ENCODE peak calls at places on chromosomes 5 and 9, in eight cellular contexts. E is CD8-positive, alpha-beta T cell; W is SK-N-SH; L is fibroblast of mammary gland; A is choroid plexus epithelial cell; X is Peyer's patch; K is cardiac fibroblast; Y is epithelial cell of proximal tubule. O is an unnamed sample.

GRCh38 chr9:89542461-89543021 is 44.6 kb upstream of the SEMA4D start:
- DNase-seq in Y (no peak), L (no peak), E (no peak), A (no peak), K (no peak), W (peak), X (peak), O (no peak)

GRCh38 chr9:127058645-127059021 is 63.8 kb downstream of the ANGPTL2 start:
- DNase-seq in Y (no peak), L (peak), W (no peak), K (no peak), A (no peak), X (no peak), E (no peak), O (no peak)

GRCh38 chr5:19531374-19531952 is 456.5 kb downstream of the CDH18 start:
- DNase-seq in K (no peak), Y (peak), A (no peak), E (no peak), W (no peak), X (no peak), L (peak), O (no peak)

GRCh38 chr9:113589890-113590289 is 126.4 kb downstream of the RGS3 start:
- DNase-seq in W (no peak), E (no peak), K (peak), X (no peak), A (peak), Y (no peak), L (peak), O (peak)

GRCh38 chr9:76687861-76688374 is 76.3 kb upstream of the PCA3 start:
- DNase-seq in A (peak), E (no peak), Y (peak), W (no peak), X (no peak), K (peak), L (peak), O (peak)

GRCh38 chr9:95505072-95505471 is 11.7 kb downstream of the PTCH1 start:
- DNase-seq in W (no peak), X (no peak), K (no peak), Y (no peak), E (no peak), A (no peak), L (no peak), O (no peak)

GRCh38 chr5:53063176-53063575 is 46.4 kb downstream of the MOCS2 start:
- DNase-seq in L (peak), W (no peak), K (peak), X (no peak), E (no peak), A (peak), Y (no peak), O (peak)

GRCh38 chr9:84667571-84668203 is 1.8 kb upstream of the NTRK2 start:
- DNase-seq in X (no peak), L (peak), K (peak), E (no peak), A (peak), W (peak), Y (peak), O (no peak)

GRCh38 chr9:131125288-131126058 is at the start of gene NUP214:
- DNase-seq in Y (peak), E (peak), L (peak), X (peak), K (peak), W (peak), A (peak), O (peak)

GRCh38 chr5:109656829-109657228 is 32.9 kb upstream of the MAN2A1 start:
- DNase-seq in A (peak), K (peak), L (peak), Y (no peak), W (no peak), E (peak), X (peak), O (peak)

GRCh38 chr5:36359267-36359666 is 57.6 kb upstream of the RANBP3L start:
- DNase-seq in K (no peak), L (no peak), A (peak), W (no peak), Y (no peak), E (no peak), X (no peak), O (peak)

GRCh38 chr5:1510151-1510561 is 13.6 kb downstream of the LPCAT1 start:
- DNase-seq in L (no peak), A (no peak), X (peak), W (no peak), K (no peak), E (peak), Y (no peak), O (no peak)

GRCh38 chr5:61307196-61307590 is 24.9 kb upstream of the ZSWIM6 start:
- DNase-seq in W (no peak), L (no peak), A (no peak), K (no peak), X (no peak), E (no peak), Y (no peak), O (peak)

GRCh38 chr9:134658378-134658955 is 16.9 kb downstream of the COL5A1 start:
- DNase-seq in L (no peak), W (no peak), A (no peak), Y (no peak), E (no peak), K (no peak), X (no peak), O (no peak)

GRCh38 chr9:37324261-37324683 is 98.2 kb upstream of the GRHPR start:
- DNase-seq in L (no peak), W (no peak), K (peak), Y (no peak), A (peak), X (peak), E (no peak), O (no peak)

GRCh38 chr5:128491291-128491690 is 46.8 kb downstream of the FBN2 start:
- DNase-seq in A (peak), E (no peak), Y (no peak), X (no peak), L (peak), K (peak), W (no peak), O (no peak)

GRCh38 chr9:91546574-91546973 is 122.9 kb upstream of the NFIL3 start:
- DNase-seq in K (no peak), X (no peak), A (peak), Y (no peak), L (peak), E (no peak), W (no peak), O (peak)

GRCh38 chr5:11525020-11525419 is 379.2 kb downstream of the CTNND2 start:
- DNase-seq in L (no peak), Y (no peak), W (no peak), A (no peak), X (no peak), E (no peak), K (no peak), O (no peak)

GRCh38 chr9:36074870-36075532 is 38.3 kb downstream of the RECK start:
- DNase-seq in L (peak), W (peak), E (no peak), A (peak), Y (peak), X (no peak), K (peak), O (peak)

GRCh38 chr5:151572657-151573368 is 18.3 kb downstream of the FAT2 start:
- DNase-seq in E (no peak), X (no peak), W (no peak), K (no peak), L (no peak), Y (no peak), A (no peak), O (no peak)

GRCh38 chr5:97986069-97986468 is 787.4 kb upstream of the RGMB start:
- DNase-seq in X (no peak), Y (no peak), W (no peak), E (no peak), A (peak), L (peak), K (peak), O (peak)

GRCh38 chr5:71757590-71758543 is 38.8 kb downstream of the CARTPT start:
- DNase-seq in Y (peak), L (peak), E (peak), A (peak), W (peak), X (no peak), K (peak), O (peak)

GRCh38 chr5:11524188-11524587 is 380.1 kb downstream of the CTNND2 start:
- DNase-seq in A (no peak), K (no peak), E (no peak), W (no peak), L (no peak), Y (no peak), X (no peak), O (no peak)

GRCh38 chr5:79806741-79807140 is 117.1 kb downstream of the CMYA5 start:
- DNase-seq in E (no peak), A (peak), L (peak), Y (no peak), X (no peak), W (no peak), K (peak), O (peak)

GRCh38 chr9:134065720-134066419 is 2.0 kb downstream of the BRD3 start:
- DNase-seq in E (peak), Y (no peak), L (peak), K (peak), A (peak), X (peak), W (peak), O (peak)

GRCh38 chr5:6595405-6595804 is 37.4 kb downstream of the NSUN2 start:
- DNase-seq in A (no peak), L (no peak), E (no peak), W (no peak), Y (no peak), X (no peak), K (no peak), O (no peak)

GRCh38 chr5:167736992-167737391 is 554.5 kb upstream of the WWC1 start:
- DNase-seq in Y (no peak), A (no peak), X (no peak), K (no peak), W (no peak), L (no peak), E (no peak), O (no peak)

GRCh38 chr5:57780306-57780958 is 297.8 kb upstream of the ACTBL2 start:
- DNase-seq in K (peak), E (no peak), W (no peak), Y (no peak), L (no peak), X (no peak), A (no peak), O (peak)

GRCh38 chr5:187617-188451 is 3.5 kb upstream of the LRRC14B start:
- DNase-seq in A (peak), Y (no peak), K (no peak), W (no peak), X (no peak), E (no peak), L (no peak), O (peak)

GRCh38 chr5:92248518-92248917 is 865.4 kb upstream of the ARRDC3 start:
- DNase-seq in A (no peak), X (no peak), L (no peak), Y (no peak), K (no peak), W (no peak), E (no peak), O (no peak)

GRCh38 chr9:126927419-126927818 is 12.8 kb downstream of the RALGPS1 start:
- DNase-seq in Y (no peak), A (no peak), E (no peak), K (no peak), L (no peak), W (no peak), X (no peak), O (no peak)

GRCh38 chr5:56569576-56569975 is 245.8 kb upstream of the MAP3K1 start:
- DNase-seq in Y (no peak), W (no peak), A (peak), K (peak), X (no peak), E (no peak), L (peak), O (peak)

GRCh38 chr5:42570946-42571625 is 147.8 kb downstream of the GHR start:
- DNase-seq in Y (no peak), L (peak), K (no peak), A (peak), E (no peak), X (no peak), W (no peak), O (peak)

GRCh38 chr5:144307726-144308125 is 137.1 kb downstream of the KCTD16 start:
- DNase-seq in E (no peak), Y (no peak), A (no peak), L (no peak), K (no peak), W (no peak), X (no peak), O (no peak)

GRCh38 chr5:85931220-85931619 is 686.5 kb upstream of the COX7C start:
- DNase-seq in X (no peak), Y (no peak), K (no peak), L (no peak), E (no peak), W (no peak), A (no peak), O (no peak)

GRCh38 chr9:116094846-116095245 is 58.7 kb upstream of the PAPPA start:
- DNase-seq in K (no peak), Y (no peak), W (no peak), X (no peak), E (no peak), A (no peak), L (peak), O (no peak)

DNA sequence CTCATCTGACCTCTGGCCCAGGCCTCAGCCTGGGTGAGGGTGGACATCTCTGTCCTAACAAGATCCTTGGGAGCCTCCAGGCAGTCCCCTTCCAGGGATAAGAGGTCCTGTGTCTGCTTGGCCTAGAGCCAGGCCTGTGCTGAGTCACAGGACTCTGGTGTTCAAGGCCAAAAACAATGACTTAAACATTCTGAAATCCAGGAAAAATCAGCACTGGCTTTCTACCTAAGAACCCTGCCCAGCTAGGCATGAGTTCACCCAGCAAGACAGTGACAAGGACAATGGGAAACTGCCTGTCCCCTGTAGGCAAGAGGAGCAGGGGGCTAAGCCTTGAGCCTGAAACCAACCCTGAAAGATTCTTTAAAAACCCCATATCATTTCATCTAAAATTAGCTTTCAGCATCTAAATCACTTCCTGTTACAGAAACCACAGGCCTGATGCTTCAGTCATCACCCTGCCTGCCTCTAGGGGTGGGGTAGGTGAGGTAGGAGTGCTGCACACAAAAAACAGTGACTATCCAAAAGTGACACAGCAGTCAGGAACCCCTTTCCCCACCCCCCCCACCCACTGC is 29.9 kb downstream of the CSF2 start:
- DNase-seq in Y (peak), X (peak), K (peak), W (peak), L (peak), E (peak), A (peak), O (peak)
- H3K4me3 ChIP-seq in Y (no peak), X (no peak), K (no peak), W (no peak), L (no peak), E (no peak), A (no peak), O (no peak)

DNA sequence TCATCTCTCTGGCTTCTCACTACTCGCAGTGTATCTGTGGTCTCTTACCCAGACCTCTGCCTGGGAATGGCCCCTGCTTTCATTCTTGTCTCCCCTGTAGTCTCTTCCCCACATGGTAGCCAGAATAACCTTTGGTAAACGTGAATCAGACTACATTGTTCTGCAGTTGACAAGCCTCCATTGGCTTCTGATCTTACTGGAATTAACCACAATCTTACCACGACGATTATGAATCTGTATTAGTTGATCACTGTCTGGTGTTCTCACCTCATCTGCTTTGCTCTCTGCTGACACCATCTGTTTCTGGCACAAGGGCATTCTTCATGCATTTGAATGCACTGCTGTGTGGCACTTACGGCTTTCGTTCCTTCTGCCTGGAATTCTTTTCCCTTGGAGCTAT is 781.2 kb downstream of the MTRR start:
- DNase-seq in A (peak), E (no peak), W (no peak), X (no peak), Y (peak), L (no peak), K (no peak), O (peak)
- TF ChIP-seq CTCF in A (peak), E (no peak), W (no peak), X (no peak), Y (peak), L (no peak), K (no peak), O (no peak)

GRCh38 chr9:33926746-33927485 is 110.0 kb downstream of the UBE2R2 start:
- DNase-seq in L (no peak), Y (no peak), K (no peak), X (no peak), E (no peak), W (no peak), A (no peak), O (no peak)
- H3K4me3 ChIP-seq in L (no peak), Y (no peak), K (no peak), X (no peak), E (no peak), W (no peak), A (no peak), O (no peak)

DNA sequence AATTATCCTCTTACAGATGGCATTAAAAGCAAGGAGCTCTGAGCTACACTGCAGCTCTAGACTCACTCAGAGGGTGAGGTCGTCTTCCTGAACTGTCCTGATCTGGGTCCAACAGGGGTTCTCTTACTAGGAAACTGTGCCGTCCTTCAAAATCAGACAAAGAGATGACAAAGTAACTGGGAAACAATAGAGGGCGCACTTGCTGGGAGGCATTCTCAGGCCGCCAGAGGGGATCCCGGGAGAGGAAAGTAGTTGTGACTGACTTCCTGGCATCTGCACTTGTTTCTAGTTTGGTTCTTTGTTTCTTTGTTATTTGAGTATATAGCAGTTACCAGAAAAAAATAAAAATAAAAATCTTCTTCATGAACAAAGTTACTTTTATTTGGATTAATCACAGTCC is 142.9 kb upstream of the MSX2 start:
- DNase-seq in A (peak), E (no peak), L (peak), Y (no peak), W (peak), K (peak), X (no peak), O (no peak)
- TF ChIP-seq CTCF in A (peak), E (no peak), L (peak), Y (peak), W (peak), K (peak), X (no peak), O (no peak)

DNA sequence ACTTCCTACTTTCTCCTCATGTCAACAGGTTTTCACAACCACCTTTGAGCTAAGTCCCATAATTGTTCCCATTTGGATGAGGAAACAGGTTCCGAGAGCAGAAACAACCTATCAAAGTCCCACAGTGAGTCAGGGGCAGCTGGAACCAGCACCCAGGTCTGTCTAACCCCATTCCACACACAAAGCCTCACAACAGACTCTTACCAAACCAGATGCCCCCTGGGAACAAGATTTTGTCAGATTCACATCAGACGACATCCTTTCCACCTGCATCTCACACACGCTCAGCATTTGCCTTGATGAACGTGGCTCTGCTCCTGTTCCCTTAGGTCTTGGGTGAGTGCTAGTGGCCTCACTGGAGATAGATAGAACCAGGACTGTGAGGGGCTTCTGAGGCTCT is 17.0 kb downstream of the SWI5 start:
- DNase-seq in X (no peak), W (no peak), A (no peak), E (no peak), L (no peak), K (no peak), Y (no peak), O (no peak)
- H3K4me3 ChIP-seq in X (no peak), W (no peak), A (no peak), E (no peak), L (no peak), K (no peak), Y (no peak), O (no peak)

GRCh38 chr5:31415009-31415923 is 116.6 kb downstream of the DROSHA start:
- DNase-seq in A (peak), X (no peak), W (peak), E (no peak), Y (no peak), L (no peak), K (peak), O (peak)
- TF ChIP-seq CTCF in A (peak), X (no peak), W (peak), E (no peak), Y (no peak), L (no peak), K (no peak), O (peak)

GRCh38 chr9:3875371-3876132 is 349.8 kb upstream of the RFX3 start:
- DNase-seq in L (peak), X (no peak), W (peak), K (peak), Y (peak), E (no peak), A (peak), O (peak)
- H3K4me3 ChIP-seq in L (no peak), X (no peak), W (peak), K (no peak), Y (no peak), E (no peak), A (no peak), O (no peak)

GRCh38 chr5:10420926-10421325 is 20.8 kb upstream of the ROPN1L start:
- DNase-seq in W (no peak), L (peak), E (no peak), K (peak), A (peak), X (no peak), Y (no peak), O (peak)

GRCh38 chr5:10427201-10427600 is 14.5 kb upstream of the ROPN1L start:
- DNase-seq in Y (no peak), L (no peak), A (no peak), K (no peak), X (no peak), E (no peak), W (no peak), O (no peak)

GRCh38 chr5:10423009-10423408 is 18.7 kb upstream of the ROPN1L start:
- DNase-seq in X (no peak), K (no peak), A (no peak), E (no peak), L (no peak), W (no peak), Y (no peak), O (no peak)

GRCh38 chr5:10421841-10422691 is 19.6 kb upstream of the ROPN1L start:
- DNase-seq in Y (no peak), K (peak), X (no peak), W (no peak), L (no peak), E (no peak), A (no peak), O (no peak)

DNA sequence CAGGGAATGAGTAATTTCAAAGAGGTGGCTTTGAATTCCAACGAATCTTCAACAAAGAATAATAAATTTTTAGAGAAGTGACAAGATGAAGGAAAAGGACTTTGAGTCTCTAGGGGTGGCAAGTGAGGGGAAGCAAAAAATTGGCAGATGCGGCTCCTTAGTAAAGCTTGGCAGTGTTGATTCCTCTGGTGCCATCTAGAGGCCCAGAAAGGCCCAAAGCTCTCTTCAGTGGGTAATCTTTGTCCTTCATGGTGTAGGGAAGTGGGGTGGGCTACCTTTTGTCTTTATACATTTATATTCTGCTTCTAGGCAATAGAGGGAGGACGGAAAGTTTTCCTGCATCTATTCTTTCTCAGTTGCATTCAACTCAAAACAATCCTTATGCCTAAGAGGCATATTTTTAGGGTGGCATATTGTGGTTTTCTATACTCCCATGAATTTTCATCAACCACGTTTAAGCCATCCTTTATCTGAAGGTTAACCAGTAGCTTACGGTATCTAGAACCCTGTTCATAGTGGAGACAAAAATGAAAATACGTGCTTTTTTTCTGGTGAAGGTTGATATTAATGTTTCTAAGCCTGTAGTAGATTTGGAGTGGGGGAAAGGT is 17.5 kb upstream of the ROPN1L start:
- DNase-seq in E (no peak), X (no peak), A (peak), L (peak), K (peak), W (peak), Y (no peak), O (peak)
- TF ChIP-seq CTCF in E (peak), X (no peak), A (peak), L (peak), K (peak), W (peak), Y (peak), O (peak)